ENCODE peak calls at places on chromosome 16, in four cellular contexts. P is A549, Q is SK-N-SH, A is mammary epithelial cell. T is an unnamed sample.

GRCh38 chr16:72189865-72190371 is 18.0 kb upstream of the PMFBP1 start:
- DNase-seq in P (no peak), Q (no peak), A (peak), T (no peak)

GRCh38 chr16:84932691-84933090 is 78.6 kb downstream of the ZDHHC7 start:
- DNase-seq in P (no peak), Q (no peak), A (no peak), T (no peak)

GRCh38 chr16:73219176-73219575 is 171.2 kb upstream of the ZFHX3 start:
- DNase-seq in P (no peak), Q (no peak), A (no peak), T (no peak)

GRCh38 chr16:85430523-85431381 is 182.4 kb upstream of the GSE1 start:
- DNase-seq in P (no peak), Q (peak), A (no peak), T (no peak)

GRCh38 chr16:12535535-12536411 is 267.9 kb downstream of the CPPED1 start:
- DNase-seq in P (no peak), Q (no peak), A (no peak), T (peak)

GRCh38 chr16:54280751-54281150 is 5.8 kb downstream of the IRX3 start:
- DNase-seq in P (no peak), Q (no peak), A (peak), T (no peak)

GRCh38 chr16:89357460-89357859 is 132.9 kb downstream of the ANKRD11 start:
- DNase-seq in P (no peak), Q (peak), A (no peak), T (no peak)

GRCh38 chr16:83137326-83137770 is 510.6 kb downstream of the CDH13 start:
- DNase-seq in P (no peak), Q (no peak), A (peak), T (no peak)

GRCh38 chr16:15434425-15435215 is at the start of gene BMERB1:
- DNase-seq in P (peak), Q (peak), A (peak), T (peak)

GRCh38 chr16:12187939-12188673 is 211.6 kb downstream of the SNX29 start:
- DNase-seq in P (no peak), Q (no peak), A (no peak), T (no peak)

GRCh38 chr16:85928411-85928820 is 29.5 kb downstream of the IRF8 start:
- DNase-seq in P (no peak), Q (no peak), A (no peak), T (no peak)

GRCh38 chr16:30026449-30026848 is 3.5 kb downstream of the C16orf92 start:
- DNase-seq in P (no peak), Q (no peak), A (no peak), T (no peak)

GRCh38 chr16:55389426-55390073 is 65.5 kb downstream of the IRX6 start:
- DNase-seq in P (no peak), Q (no peak), A (peak), T (no peak)

GRCh38 chr16:70380919-70381603 is 34.4 kb downstream of the DDX19A start:
- DNase-seq in P (peak), Q (peak), A (peak), T (peak)

GRCh38 chr16:70383421-70383960 is 36.8 kb downstream of the DDX19A start:
- DNase-seq in P (no peak), Q (no peak), A (no peak), T (no peak)

GRCh38 chr16:70378869-70379493 is 32.3 kb downstream of the DDX19A start:
- DNase-seq in P (no peak), Q (no peak), A (no peak), T (no peak)

GRCh38 chr16:70380205-70380918 is 33.7 kb downstream of the DDX19A start:
- DNase-seq in P (peak), Q (peak), A (peak), T (peak)

GRCh38 chr16:70381604-70382342 is 35.1 kb downstream of the DDX19A start:
- DNase-seq in P (no peak), Q (no peak), A (no peak), T (no peak)
- TF ChIP-seq CTCF in P (no peak), Q (no peak), A (no peak), T (no peak)

GRCh38 chr16:1745181-1745899 is 26.0 kb downstream of the NME3 start:
- DNase-seq in P (no peak), Q (no peak), A (peak), T (no peak)
- TF ChIP-seq CTCF in P (no peak), Q (no peak), A (no peak), T (no peak)

DNA sequence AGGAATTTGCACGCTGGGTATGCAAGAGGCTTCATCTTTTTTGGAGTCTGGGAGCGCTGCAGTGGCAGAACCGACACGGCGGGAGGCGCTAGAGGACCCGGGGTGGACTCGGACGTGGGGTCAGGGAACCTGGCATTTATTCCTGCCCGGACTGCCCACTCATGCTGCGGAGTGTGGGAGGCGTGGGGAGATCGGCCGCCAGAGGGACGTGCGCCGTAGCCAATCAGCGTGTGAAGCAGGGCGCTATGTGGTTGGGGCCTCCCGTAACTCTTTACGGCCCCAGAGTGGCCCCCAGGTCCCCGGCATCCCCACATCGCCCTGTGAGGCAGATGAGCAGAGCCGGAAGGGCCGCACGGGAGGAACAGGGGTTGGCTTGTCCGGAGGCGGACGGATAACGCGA is 11.2 kb downstream of the FLYWCH2 start:
- DNase-seq in P (no peak), Q (no peak), A (no peak), T (no peak)
- TF ChIP-seq CTCF in P (no peak), Q (peak), A (no peak), T (no peak)

GRCh38 chr16:5619314-5619713 is 521.7 kb upstream of the EEF2KMT start:
- DNase-seq in P (no peak), Q (no peak), A (no peak), T (no peak)
- TF ChIP-seq CTCF in P (no peak), Q (no peak), A (no peak), T (no peak)

GRCh38 chr16:69793521-69793920 is 31.4 kb downstream of the WWP2 start:
- DNase-seq in P (no peak), Q (no peak), A (no peak), T (no peak)

GRCh38 chr16:69798466-69798865 is 36.3 kb downstream of the WWP2 start:
- DNase-seq in P (no peak), Q (no peak), A (no peak), T (no peak)

GRCh38 chr16:69799601-69800000 is 37.5 kb downstream of the WWP2 start:
- DNase-seq in P (no peak), Q (no peak), A (no peak), T (no peak)

GRCh38 chr16:69796285-69797118 is 34.4 kb downstream of the WWP2 start:
- DNase-seq in P (peak), Q (peak), A (peak), T (peak)
- TF ChIP-seq CTCF in P (peak), Q (peak), A (peak), T (peak)

GRCh38 chr16:66325977-66326376 is 40.5 kb upstream of the CDH5 start:
- DNase-seq in P (no peak), Q (no peak), A (no peak), T (no peak)

GRCh38 chr16:66328282-66328681 is 38.2 kb upstream of the CDH5 start:
- DNase-seq in P (no peak), Q (no peak), A (no peak), T (no peak)

GRCh38 chr16:66322174-66322573 is 44.3 kb upstream of the CDH5 start:
- DNase-seq in P (no peak), Q (no peak), A (no peak), T (no peak)

GRCh38 chr16:66326995-66327513 is 39.4 kb upstream of the CDH5 start:
- DNase-seq in P (no peak), Q (no peak), A (no peak), T (no peak)

DNA sequence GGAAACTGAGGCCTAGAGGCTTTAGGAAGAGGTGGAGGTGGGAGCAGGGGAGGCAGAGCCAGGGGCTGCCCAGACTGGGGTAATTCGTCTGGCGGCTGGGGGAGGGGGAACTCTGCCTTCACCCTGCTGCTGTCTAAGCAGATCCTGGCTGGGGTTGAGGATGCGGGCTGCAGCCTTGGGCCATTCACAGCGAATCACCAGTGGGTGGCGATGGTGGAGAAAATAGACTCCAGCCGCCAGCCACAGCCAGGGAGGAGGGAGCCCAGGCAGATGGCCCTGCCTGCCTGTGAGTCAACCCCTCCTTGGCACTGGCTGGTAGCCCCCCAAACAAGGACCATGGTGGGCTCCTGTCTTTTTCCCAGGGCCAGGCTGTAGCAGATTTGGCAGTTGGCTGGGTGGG is 41.7 kb upstream of the CDH5 start:
- DNase-seq in P (peak), Q (peak), A (no peak), T (peak)
- TF ChIP-seq CTCF in P (peak), Q (peak), A (peak), T (no peak)

GRCh38 chr16:31129568-31130335 is 5.8 kb downstream of the PRSS8 start:
- DNase-seq in P (no peak), Q (no peak), A (peak), T (no peak)
- TF ChIP-seq CTCF in P (no peak), Q (no peak), A (peak), T (no peak)